ENCODE peak calls at places on chromosomes 7 and 10, in six cellular contexts. I is breast epithelium, G is spleen, W is thyroid gland, O is right lobe of liver, K is sigmoid colon. F is an unnamed sample.

GRCh38 chr7:20745716-20746115 is 41.0 kb downstream of the SP8 start:
- DNase-seq in I (no peak), G (no peak), W (no peak), O (no peak), K (no peak), F (no peak)

GRCh38 chr10:123635745-123636144 is 30.4 kb upstream of the GPR26 start:
- DNase-seq in I (no peak), G (no peak), W (no peak), O (no peak), K (no peak), F (no peak)

GRCh38 chr7:155580367-155580766 is 34.0 kb upstream of the CNPY1 start:
- DNase-seq in I (peak), G (no peak), W (no peak), O (no peak), K (no peak), F (no peak)

GRCh38 chr10:77667426-77668324 is 30.1 kb upstream of the KCNMA1 start:
- DNase-seq in I (no peak), G (no peak), W (no peak), O (no peak), K (no peak), F (no peak)

GRCh38 chr7:157411580-157411979 is 74.8 kb downstream of the DNAJB6 start:
- DNase-seq in I (no peak), G (peak), W (no peak), O (no peak), K (no peak), F (peak)

GRCh38 chr10:12417341-12417740 is 68.0 kb downstream of the CAMK1D start:
- DNase-seq in I (no peak), G (peak), W (no peak), O (no peak), K (no peak), F (no peak)

GRCh38 chr7:117399820-117400422 is 27.4 kb downstream of the ASZ1 start:
- DNase-seq in I (no peak), G (no peak), W (no peak), O (no peak), K (no peak), F (no peak)

GRCh38 chr10:51788270-51788669 is 88.9 kb upstream of the CSTF2T start:
- DNase-seq in I (no peak), G (no peak), W (no peak), O (no peak), K (no peak), F (no peak)

GRCh38 chr10:97515260-97515978 is 16.7 kb downstream of the UBTD1 start:
- DNase-seq in I (no peak), G (peak), W (no peak), O (peak), K (no peak), F (no peak)

GRCh38 chr7:133815677-133816210 is 311.4 kb upstream of the LRGUK start:
- DNase-seq in I (no peak), G (no peak), W (no peak), O (no peak), K (no peak), F (no peak)

GRCh38 chr10:58531084-58531695 is 18.5 kb downstream of the BICC1 start:
- DNase-seq in I (no peak), G (no peak), W (peak), O (no peak), K (peak), F (no peak)

GRCh38 chr10:114306116-114306973 is 67.3 kb downstream of the VWA2 start:
- DNase-seq in I (no peak), G (peak), W (peak), O (no peak), K (peak), F (no peak)
- H3K27ac ChIP-seq in I (no peak), G (peak), W (no peak), O (no peak), K (no peak), F (no peak)

GRCh38 chr7:49091519-49091918 is 167.2 kb downstream of the CDC14C start:
- DNase-seq in I (no peak), G (no peak), W (no peak), O (no peak), K (no peak), F (no peak)

GRCh38 chr7:49093218-49093617 is 168.9 kb downstream of the CDC14C start:
- DNase-seq in I (no peak), G (no peak), W (no peak), O (no peak), K (no peak), F (no peak)

GRCh38 chr7:49099587-49100326 is 175.4 kb downstream of the CDC14C start:
- DNase-seq in I (no peak), G (no peak), W (no peak), O (no peak), K (no peak), F (no peak)

GRCh38 chr7:49091089-49091488 is 166.7 kb downstream of the CDC14C start:
- DNase-seq in I (no peak), G (no peak), W (no peak), O (no peak), K (no peak), F (no peak)

GRCh38 chr7:49094866-49095265 is 170.5 kb downstream of the CDC14C start:
- DNase-seq in I (no peak), G (no peak), W (no peak), O (no peak), K (no peak), F (no peak)
- TF ChIP-seq POLR2A in I (no peak), G (no peak), W (no peak), O (no peak), K (no peak), F (no peak)

GRCh38 chr10:129728905-129729540 is 235.1 kb downstream of the EBF3 start:
- DNase-seq in I (no peak), G (peak), W (no peak), O (no peak), K (no peak), F (no peak)

GRCh38 chr10:129728246-129728820 is 235.7 kb downstream of the EBF3 start:
- DNase-seq in I (no peak), G (peak), W (no peak), O (no peak), K (no peak), F (no peak)

GRCh38 chr10:129727495-129727894 is 236.6 kb downstream of the EBF3 start:
- DNase-seq in I (no peak), G (no peak), W (no peak), O (no peak), K (no peak), F (no peak)

GRCh38 chr10:129730272-129730992 is 233.6 kb downstream of the EBF3 start:
- DNase-seq in I (no peak), G (peak), W (no peak), O (no peak), K (no peak), F (no peak)

GRCh38 chr10:129730993-129731325 is 233.1 kb downstream of the EBF3 start:
- DNase-seq in I (no peak), G (peak), W (no peak), O (no peak), K (no peak), F (no peak)
- H3K27ac ChIP-seq in I (no peak), G (no peak), W (no peak), O (no peak), K (no peak), F (no peak)

DNA sequence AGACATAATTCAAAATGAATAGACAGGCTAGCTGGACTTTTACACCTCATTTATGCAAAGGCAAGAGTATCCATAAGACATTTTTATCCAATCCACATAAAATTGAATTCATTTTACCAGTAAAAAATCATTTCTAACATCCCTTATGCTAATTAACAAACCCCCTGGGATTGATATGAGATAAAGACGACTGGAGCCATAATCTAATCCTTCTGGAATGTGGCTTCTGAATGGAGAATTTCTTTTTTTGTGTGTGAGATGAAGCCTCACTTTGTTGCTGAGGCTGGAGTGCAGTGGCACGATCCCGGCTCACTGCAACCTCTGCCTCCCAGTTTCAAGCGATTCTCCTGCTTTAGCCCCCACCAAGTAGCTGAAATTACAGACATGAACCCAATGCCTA is 90.4 kb downstream of the AKR1D1 start:
- DNase-seq in I (no peak), G (no peak), W (no peak), O (no peak), K (no peak), F (no peak)
- TF ChIP-seq POLR2A in I (no peak), G (no peak), W (no peak), O (no peak), K (no peak), F (no peak)

GRCh38 chr7:106486331-106486730 is 174.6 kb downstream of the CCDC71L start:
- DNase-seq in I (no peak), G (no peak), W (no peak), O (no peak), K (no peak), F (no peak)
- H3K27ac ChIP-seq in I (peak), G (peak), W (no peak), O (peak), K (peak), F (peak)

DNA sequence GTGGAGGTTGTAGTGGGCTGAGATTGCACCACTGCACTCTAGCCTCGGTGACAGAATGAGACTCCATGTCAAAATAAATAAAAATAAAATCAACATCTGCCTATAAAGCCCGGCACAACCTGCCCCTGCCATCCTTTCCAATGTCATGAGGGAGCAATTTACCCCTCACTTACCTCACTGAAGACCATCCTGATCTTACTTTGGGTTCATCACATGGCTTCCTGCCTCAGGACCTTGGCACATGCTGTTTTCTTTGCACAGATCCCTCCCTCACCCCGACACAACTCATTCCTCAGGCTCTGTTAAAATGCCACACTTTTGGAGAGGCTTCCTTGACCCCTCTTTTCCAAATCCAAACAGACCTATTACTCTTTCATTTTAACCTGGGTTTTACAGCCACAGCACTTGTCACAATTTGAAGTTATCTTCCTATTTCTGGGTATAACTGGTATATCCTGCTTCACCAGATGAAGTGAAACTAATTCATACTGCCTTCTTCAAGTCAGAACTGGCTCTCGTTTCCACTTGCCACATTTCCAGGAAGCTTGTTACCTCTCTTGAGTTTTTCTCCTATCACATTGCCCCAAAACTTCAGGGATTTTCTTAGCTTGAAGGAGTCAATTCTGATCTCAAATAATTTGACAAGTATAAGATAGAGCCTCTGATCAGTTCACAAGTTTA is 69.3 kb upstream of the PARD3 start:
- DNase-seq in I (no peak), G (no peak), W (no peak), O (no peak), K (no peak), F (no peak)
- TF ChIP-seq POLR2A in I (no peak), G (no peak), W (no peak), O (no peak), K (no peak), F (no peak)